ENCODE peak calls at places on chromosomes 2 and 18, in five cellular contexts. A is stimulated activated CD4-positive, alpha-beta T cell treated with anti-CD3 and anti-CD28 coated beads, Interleukin-2, amount 100 ng/mL, for 48 hours; G is mesendoderm; W is activated B cell treated with CpG ODN at 0.5 μM for 24 hours; O is T-helper 22 cell. J is an unnamed sample.
A peak's percentile ranks its signal among the peaks of the same experiment; 100 is the strongest.

GRCh38 chr2:77104554-77104953 is 417.6 kb downstream of the LRRTM4 start:
- DNase-seq in W (no peak), O (no peak), A (no peak), G (peak; percentile 51), J (no peak)

GRCh38 chr2:104504331-104505073 is 349.4 kb upstream of the POU3F3 start:
- DNase-seq in G (no peak), W (no peak), A (no peak), O (no peak), J (no peak)

GRCh38 chr2:219626540-219626939 is 890 bp upstream of the SLC4A3 start:
- DNase-seq in A (no peak), W (no peak), O (no peak), G (no peak), J (no peak)

GRCh38 chr18:35289293-35290069 is 548 bp downstream of the ZSCAN30 start:
- DNase-seq in O (peak; percentile 7), G (no peak), A (peak; percentile 18), W (no peak), J (no peak)

GRCh38 chr18:52667388-52667787 is 327.4 kb downstream of the DCC start:
- DNase-seq in A (no peak), O (no peak), G (no peak), W (no peak), J (no peak)

GRCh38 chr2:160210599-160211138 is 10.6 kb upstream of the ITGB6 start:
- DNase-seq in O (peak; percentile 8), W (peak; percentile 60), G (peak; percentile 77), A (peak; percentile 72), J (peak; percentile 45)

GRCh38 chr2:27638709-27639108 is 9.9 kb downstream of the GPN1 start:
- DNase-seq in G (no peak), W (no peak), O (no peak), A (no peak), J (no peak)

GRCh38 chr2:159906315-159906714 is 108.3 kb upstream of the CD302 start:
- DNase-seq in A (no peak), W (no peak), G (no peak), O (no peak), J (no peak)

GRCh38 chr2:137910641-137911040 is 53.6 kb upstream of the HNMT start:
- DNase-seq in G (peak; percentile 19), W (no peak), O (no peak), A (no peak), J (no peak)

GRCh38 chr2:120678251-120678650 is 57.4 kb upstream of the GLI2 start:
- DNase-seq in O (no peak), A (no peak), W (no peak), G (no peak), J (no peak)

GRCh38 chr2:172869861-172870260 is 134.2 kb downstream of the RAPGEF4 start:
- DNase-seq in A (no peak), O (no peak), G (no peak), W (no peak), J (no peak)